ENCODE peak calls at places on chromosome 9, in five cellular contexts. G is A549, C is SK-N-SH, Z is IMR-90, U is GM12878. L is an unnamed sample.

GRCh38 chr9:5552301-5552700 is 42.0 kb downstream of the PDCD1LG2 start:
- DNase-seq in G (no peak), C (no peak), Z (peak), U (no peak), L (no peak)

GRCh38 chr9:106954562-106954961 is 91.6 kb downstream of the ZNF462 start:
- DNase-seq in G (no peak), C (no peak), Z (no peak), U (no peak), L (no peak)

GRCh38 chr9:87504938-87505337 is 7.3 kb downstream of the DAPK1 start:
- DNase-seq in G (no peak), C (no peak), Z (no peak), U (no peak), L (no peak)

GRCh38 chr9:112900901-112901300 is 10.2 kb upstream of the SLC46A2 start:
- DNase-seq in G (no peak), C (no peak), Z (no peak), U (no peak), L (no peak)

GRCh38 chr9:5025416-5025815 is 40.3 kb downstream of the JAK2 start:
- DNase-seq in G (no peak), C (no peak), Z (peak), U (no peak), L (no peak)

GRCh38 chr9:7368410-7369292 is 430.9 kb downstream of the DMAC1 start:
- DNase-seq in G (no peak), C (no peak), Z (peak), U (no peak), L (no peak)

GRCh38 chr9:27945386-27945785 is 372.1 kb upstream of the C9orf72 start:
- DNase-seq in G (no peak), C (no peak), Z (no peak), U (no peak), L (no peak)

GRCh38 chr9:89418112-89418872 is 79.6 kb downstream of the SEMA4D start:
- DNase-seq in G (no peak), C (no peak), Z (no peak), U (no peak), L (no peak)

GRCh38 chr9:8301296-8301695 is 501.7 kb upstream of the DMAC1 start:
- DNase-seq in G (no peak), C (no peak), Z (no peak), U (no peak), L (no peak)

GRCh38 chr9:36207546-36208012 is 16.9 kb downstream of the CLTA start:
- DNase-seq in G (no peak), C (no peak), Z (peak), U (no peak), L (no peak)

GRCh38 chr9:99085949-99086948 is 18.7 kb upstream of the TGFBR1 start:
- DNase-seq in G (no peak), C (no peak), Z (peak), U (no peak), L (no peak)

GRCh38 chr9:34413229-34413852 is 36.6 kb upstream of the MYORG start:
- DNase-seq in G (peak), C (no peak), Z (peak), U (no peak), L (peak)

GRCh38 chr9:29039258-29039657 is 1466.0 kb upstream of the C9orf72 start:
- DNase-seq in G (peak), C (no peak), Z (no peak), U (no peak), L (no peak)

GRCh38 chr9:1837453-1838084 is 177.6 kb upstream of the SMARCA2 start:
- DNase-seq in G (peak), C (peak), Z (peak), U (peak), L (peak)

GRCh38 chr9:126788046-126788445 is 16.8 kb upstream of the ZBTB43 start:
- DNase-seq in G (no peak), C (no peak), Z (no peak), U (no peak), L (no peak)

GRCh38 chr9:109913461-109913810 is 133.4 kb downstream of the PALM2AKAP2 start:
- DNase-seq in G (no peak), C (no peak), Z (no peak), U (no peak), L (no peak)

GRCh38 chr9:124760719-124761118 is 10.4 kb downstream of the NR6A1 start:
- DNase-seq in G (no peak), C (no peak), Z (no peak), U (no peak), L (no peak)

GRCh38 chr9:34463098-34463900 is 4.7 kb downstream of the DNAI1 start:
- DNase-seq in G (peak), C (peak), Z (peak), U (no peak), L (no peak)

GRCh38 chr9:120376101-120376500 is 203.9 kb downstream of the CDK5RAP2 start:
- DNase-seq in G (no peak), C (no peak), Z (no peak), U (no peak), L (no peak)

GRCh38 chr9:89869774-89870173 is 265.0 kb downstream of the GADD45G start:
- DNase-seq in G (no peak), C (no peak), Z (no peak), U (no peak), L (no peak)

GRCh38 chr9:114315723-114316363 is 7.1 kb upstream of the ORM1 start:
- DNase-seq in G (no peak), C (no peak), Z (no peak), U (no peak), L (no peak)

GRCh38 chr9:114016629-114017423 is 61.3 kb downstream of the AMBP start:
- DNase-seq in G (no peak), C (no peak), Z (no peak), U (no peak), L (no peak)

GRCh38 chr9:14538529-14538928 is 154.7 kb downstream of the ZDHHC21 start:
- DNase-seq in G (no peak), C (no peak), Z (no peak), U (no peak), L (peak)

GRCh38 chr9:27425827-27426716 is 98.0 kb upstream of the IFNK start:
- DNase-seq in G (no peak), C (no peak), Z (no peak), U (no peak), L (no peak)

GRCh38 chr9:131264231-131264630 is 12.1 kb downstream of the FAM78A start:
- DNase-seq in G (no peak), C (peak), Z (no peak), U (no peak), L (peak)

GRCh38 chr9:124342946-124343485 is 72.2 kb downstream of the PSMB7 start:
- DNase-seq in G (peak), C (no peak), Z (peak), U (no peak), L (no peak)

GRCh38 chr9:114321759-114322158 is 1.1 kb upstream of the ORM1 start:
- DNase-seq in G (no peak), C (no peak), Z (peak), U (no peak), L (no peak)

GRCh38 chr9:36486454-36486932 is 86.2 kb upstream of the MELK start:
- DNase-seq in G (no peak), C (no peak), Z (peak), U (no peak), L (peak)

GRCh38 chr9:132663851-132664250 is 5.9 kb downstream of the DDX31 start:
- DNase-seq in G (no peak), C (no peak), Z (no peak), U (no peak), L (no peak)

GRCh38 chr9:132663120-132663519 is 6.7 kb downstream of the DDX31 start:
- DNase-seq in G (no peak), C (no peak), Z (no peak), U (no peak), L (no peak)

DNA sequence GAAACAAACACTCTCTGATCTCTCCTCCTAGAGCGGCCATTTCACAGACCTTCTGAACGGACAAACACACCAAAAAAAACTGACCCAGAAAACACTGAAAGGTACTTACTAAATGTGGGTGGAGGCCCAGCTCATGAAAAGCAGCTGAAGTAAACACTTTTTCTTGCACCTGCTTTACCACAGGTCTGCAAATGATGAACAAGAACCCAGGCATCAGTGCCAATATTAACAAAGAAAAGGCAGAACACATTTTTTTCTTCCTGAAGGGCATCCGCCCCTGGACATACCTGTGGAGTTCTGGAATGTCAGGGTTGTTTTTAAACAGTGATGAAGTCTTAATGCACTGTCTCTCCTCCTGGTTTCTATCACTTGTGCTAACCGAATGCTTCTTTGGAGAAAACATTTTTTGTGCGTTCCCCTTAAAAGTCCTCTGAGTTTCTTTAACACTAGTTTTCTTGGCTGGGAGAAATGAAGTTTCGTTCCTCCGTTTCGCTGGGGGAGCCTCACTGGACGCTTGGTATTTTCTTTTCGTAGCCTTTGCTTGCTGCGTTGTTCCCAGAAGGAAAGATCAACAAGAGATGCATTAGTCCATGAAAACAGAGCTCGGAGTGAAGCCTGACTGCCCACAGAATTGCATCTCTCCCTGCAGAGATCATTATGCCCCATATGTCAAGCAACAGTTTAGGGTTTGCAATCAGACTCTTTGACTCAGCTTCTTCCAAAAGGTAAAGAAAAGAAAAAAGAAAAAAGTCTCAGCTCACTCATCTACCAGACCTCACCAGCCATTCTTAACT is 7.4 kb downstream of the DDX31 start:
- DNase-seq in G (no peak), C (no peak), Z (no peak), U (no peak), L (no peak)
- TF ChIP-seq RCOR1 in G (no peak), C (no peak), Z (no peak), U (no peak), L (no peak)

GRCh38 chr9:12185856-12186255 is 507.3 kb upstream of the TYRP1 start:
- DNase-seq in G (no peak), C (no peak), Z (no peak), U (no peak), L (no peak)
- TF ChIP-seq RCOR1 in G (no peak), C (no peak), Z (no peak), U (no peak), L (no peak)

GRCh38 chr9:129022037-129022436 is 6.1 kb downstream of the SH3GLB2 start:
- DNase-seq in G (no peak), C (peak), Z (no peak), U (no peak), L (no peak)

GRCh38 chr9:129021091-129021490 is 7.0 kb downstream of the SH3GLB2 start:
- DNase-seq in G (no peak), C (no peak), Z (no peak), U (peak), L (no peak)

GRCh38 chr9:129026442-129027223 is 1.5 kb downstream of the SH3GLB2 start:
- DNase-seq in G (no peak), C (peak), Z (peak), U (no peak), L (no peak)

GRCh38 chr9:129023036-129023907 is 4.9 kb downstream of the SH3GLB2 start:
- DNase-seq in G (no peak), C (peak), Z (peak), U (no peak), L (peak)

GRCh38 chr9:129023908-129024233 is 4.3 kb downstream of the SH3GLB2 start:
- DNase-seq in G (no peak), C (no peak), Z (no peak), U (no peak), L (no peak)
- TF ChIP-seq RCOR1 in G (no peak), C (no peak), Z (no peak), U (no peak), L (no peak)

GRCh38 chr9:108297025-108297424 is 558.8 kb downstream of the ACTL7B start:
- DNase-seq in G (no peak), C (no peak), Z (peak), U (no peak), L (no peak)
- TF ChIP-seq RCOR1 in G (no peak), C (no peak), Z (no peak), U (no peak), L (no peak)

GRCh38 chr9:127974002-127974768 is 6.6 kb downstream of the EEIG1 start:
- DNase-seq in G (no peak), C (peak), Z (no peak), U (no peak), L (no peak)
- TF ChIP-seq RCOR1 in G (no peak), C (no peak), Z (no peak), U (no peak), L (no peak)

DNA sequence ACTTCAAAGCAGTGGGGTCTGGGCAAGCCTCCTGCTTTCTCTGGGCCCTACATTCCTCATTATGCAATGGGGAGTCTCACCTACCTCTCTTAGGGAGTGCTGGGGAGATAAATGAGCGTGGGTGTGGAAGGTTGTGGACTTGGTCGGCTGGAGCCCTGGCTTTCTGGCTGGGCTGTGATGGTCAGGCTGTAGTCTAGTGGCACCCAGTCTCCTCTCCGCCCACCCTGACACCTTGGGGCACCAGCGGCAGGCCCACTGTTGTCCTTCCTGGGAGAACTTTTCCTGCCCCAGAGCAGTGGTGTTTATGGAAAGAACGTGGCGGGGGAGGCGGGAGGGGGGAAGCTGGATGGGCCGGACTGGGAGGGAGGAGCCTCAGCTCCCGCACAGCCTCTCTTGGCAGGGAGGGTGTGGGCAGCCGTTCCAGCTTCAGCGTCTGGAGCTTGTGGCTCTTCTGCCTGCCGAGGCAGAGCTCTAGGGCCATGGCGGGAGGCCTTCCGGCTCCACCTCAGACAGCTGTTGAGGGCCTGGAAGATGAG is 4.1 kb downstream of the PTGS1 start:
- DNase-seq in G (no peak), C (peak), Z (peak), U (no peak), L (peak)
- TF ChIP-seq RCOR1 in G (no peak), C (no peak), Z (no peak), U (no peak), L (no peak)

DNA sequence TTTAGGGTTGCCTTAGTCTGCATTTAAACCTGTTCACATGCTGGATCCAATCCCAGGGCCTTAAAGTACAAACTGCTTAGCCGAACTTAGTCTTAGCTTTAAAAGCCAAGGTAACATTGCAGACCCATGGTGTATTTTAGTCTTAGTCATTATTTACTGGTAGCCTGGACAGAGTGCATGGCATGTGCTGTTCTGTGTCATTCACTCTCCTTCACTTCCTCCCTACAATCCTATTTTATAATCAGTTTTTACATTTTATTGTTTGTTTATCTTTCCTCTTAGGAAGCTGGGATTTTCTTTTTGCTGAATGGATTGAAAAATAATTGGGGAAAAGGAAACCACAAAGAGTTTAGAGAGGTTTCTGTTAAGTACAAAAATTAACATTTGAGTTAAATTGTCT is 29.4 kb upstream of the TAL2 start:
- DNase-seq in G (no peak), C (no peak), Z (no peak), U (no peak), L (no peak)
- TF ChIP-seq RCOR1 in G (no peak), C (no peak), Z (no peak), U (no peak), L (no peak)